ENCODE peak calls at places on chromosomes 5 and 9, in five cellular contexts. Z, C, U, E and F are unnamed samples.

GRCh38 chr9:96140401-96141180 is 161.4 kb downstream of the HSD17B3 start:
- DNase-seq in Z (no peak), C (no peak), U (no peak), E (no peak), F (no peak)

GRCh38 chr5:93800988-93801811 is 59.8 kb upstream of the POU5F2 start:
- DNase-seq in Z (no peak), C (no peak), U (peak; percentile 45), E (peak; percentile 2), F (peak; percentile 66)

GRCh38 chr9:135669616-135670285 is 6.6 kb downstream of the LCN9 start:
- DNase-seq in Z (no peak), C (no peak), U (no peak), E (no peak), F (no peak)

GRCh38 chr9:70531286-70531685 is 116.8 kb upstream of the KLF9 start:
- DNase-seq in Z (no peak), C (no peak), U (no peak), E (no peak), F (no peak)

GRCh38 chr9:132040808-132041207 is 38.9 kb downstream of the MED27 start:
- DNase-seq in Z (no peak), C (no peak), U (no peak), E (no peak), F (no peak)

GRCh38 chr5:111748304-111748763 is 8.7 kb downstream of the NREP start:
- DNase-seq in Z (no peak), C (no peak), U (no peak), E (no peak), F (peak; percentile 16)

GRCh38 chr5:88743231-88743879 is 139.6 kb downstream of the MEF2C start:
- DNase-seq in Z (no peak), C (peak; percentile 32), U (no peak), E (no peak), F (peak; percentile 28)

GRCh38 chr9:87382902-87383301 is 114.8 kb upstream of the DAPK1 start:
- DNase-seq in Z (no peak), C (no peak), U (no peak), E (no peak), F (no peak)

GRCh38 chr5:128632264-128632663 is 94.2 kb upstream of the FBN2 start:
- DNase-seq in Z (no peak), C (no peak), U (no peak), E (no peak), F (no peak)

GRCh38 chr5:107425541-107426031 is 245.2 kb downstream of the EFNA5 start:
- DNase-seq in Z (no peak), C (no peak), U (no peak), E (no peak), F (peak; percentile 36)

GRCh38 chr9:684055-684949 is 157.2 kb upstream of the DMRT1 start:
- DNase-seq in Z (no peak), C (no peak), U (no peak), E (no peak), F (no peak)

GRCh38 chr9:76688471-76689238 is 75.6 kb upstream of the PCA3 start:
- DNase-seq in Z (no peak), C (no peak), U (peak; percentile 67), E (no peak), F (no peak)

GRCh38 chr5:150209020-150209635 is 19.3 kb downstream of the SLC6A7 start:
- DNase-seq in Z (no peak), C (no peak), U (no peak), E (no peak), F (no peak)

GRCh38 chr5:177959315-177959714 is 36.7 kb downstream of the PROP1 start:
- DNase-seq in Z (no peak), C (no peak), U (no peak), E (no peak), F (no peak)

GRCh38 chr5:143582176-143582575 is 178.7 kb upstream of the NR3C1 start:
- DNase-seq in Z (no peak), C (no peak), U (no peak), E (no peak), F (no peak)

DNA sequence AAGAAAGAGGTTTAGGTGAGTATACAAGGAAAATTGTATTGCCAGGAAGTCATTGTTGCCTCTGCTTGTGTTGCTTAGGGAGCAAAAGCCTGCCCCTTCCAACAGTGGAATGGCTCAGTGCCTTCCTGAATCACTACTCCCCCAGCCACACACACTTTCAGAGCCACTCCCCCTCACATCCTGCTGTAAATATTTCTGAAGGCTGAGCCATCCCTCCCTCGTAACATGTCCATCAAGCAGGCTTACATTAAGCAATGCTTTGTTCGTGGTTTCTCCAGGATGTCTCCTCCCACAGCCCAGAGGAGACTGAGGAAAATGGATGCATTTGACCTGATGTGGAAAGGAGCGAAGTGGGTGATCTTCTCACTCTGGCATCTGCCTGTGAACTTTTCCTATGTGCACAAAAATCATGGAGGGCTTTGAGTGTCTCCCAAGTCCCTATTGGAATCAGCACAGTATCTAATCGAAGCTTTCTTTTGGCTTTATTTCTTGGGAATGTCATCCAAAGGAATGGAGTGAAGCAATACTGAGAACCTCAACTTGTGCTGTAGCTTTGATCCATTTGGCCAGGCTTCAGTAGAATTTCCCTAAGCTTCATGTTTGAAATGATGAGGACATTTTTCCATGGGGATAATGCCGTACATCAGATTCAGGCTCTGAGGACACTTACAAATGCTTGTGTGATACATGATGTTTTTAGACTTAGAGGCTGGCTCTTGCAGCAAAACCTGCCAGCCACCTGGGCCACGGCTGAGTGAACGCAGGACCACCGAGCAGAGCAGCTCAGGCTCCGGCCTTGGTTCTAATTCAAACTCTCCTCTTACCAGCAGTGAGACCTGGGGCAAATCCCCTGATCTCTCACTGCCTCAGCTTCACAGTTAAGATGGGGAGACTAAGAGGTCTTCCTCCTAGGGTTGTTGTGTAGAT is 389.2 kb downstream of the ENC1 start:
- DNase-seq in Z (no peak), C (no peak), U (peak; percentile 24), E (no peak), F (no peak)
- H3K27ac ChIP-seq in Z (no peak overlapping the region), C (no peak overlapping the region), U (no peak overlapping the region), E (no peak overlapping the region), F (no peak overlapping the region)

DNA sequence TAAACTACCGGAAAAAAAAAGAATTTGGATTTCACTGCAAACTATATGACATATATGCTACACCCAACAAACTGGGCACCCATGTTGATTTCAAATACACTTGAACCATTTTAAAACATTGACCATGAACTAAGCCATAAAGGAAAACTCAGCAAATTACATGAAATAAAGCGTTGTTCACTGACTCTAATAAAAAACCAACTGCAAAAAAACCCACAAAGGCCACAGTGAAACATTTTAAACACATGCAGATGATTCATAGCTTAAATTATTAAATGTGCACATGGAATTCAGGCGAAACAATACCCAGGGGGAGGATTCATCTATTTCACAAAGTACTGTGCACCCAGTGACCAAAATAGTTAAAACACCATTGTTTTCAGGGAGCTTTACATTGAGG is 33.3 kb downstream of the MTRR start:
- DNase-seq in Z (no peak), C (no peak), U (no peak), E (no peak), F (no peak)
- TF ChIP-seq SRF in Z (no peak), C (no peak), U (no peak), E (no peak), F (no peak)

DNA sequence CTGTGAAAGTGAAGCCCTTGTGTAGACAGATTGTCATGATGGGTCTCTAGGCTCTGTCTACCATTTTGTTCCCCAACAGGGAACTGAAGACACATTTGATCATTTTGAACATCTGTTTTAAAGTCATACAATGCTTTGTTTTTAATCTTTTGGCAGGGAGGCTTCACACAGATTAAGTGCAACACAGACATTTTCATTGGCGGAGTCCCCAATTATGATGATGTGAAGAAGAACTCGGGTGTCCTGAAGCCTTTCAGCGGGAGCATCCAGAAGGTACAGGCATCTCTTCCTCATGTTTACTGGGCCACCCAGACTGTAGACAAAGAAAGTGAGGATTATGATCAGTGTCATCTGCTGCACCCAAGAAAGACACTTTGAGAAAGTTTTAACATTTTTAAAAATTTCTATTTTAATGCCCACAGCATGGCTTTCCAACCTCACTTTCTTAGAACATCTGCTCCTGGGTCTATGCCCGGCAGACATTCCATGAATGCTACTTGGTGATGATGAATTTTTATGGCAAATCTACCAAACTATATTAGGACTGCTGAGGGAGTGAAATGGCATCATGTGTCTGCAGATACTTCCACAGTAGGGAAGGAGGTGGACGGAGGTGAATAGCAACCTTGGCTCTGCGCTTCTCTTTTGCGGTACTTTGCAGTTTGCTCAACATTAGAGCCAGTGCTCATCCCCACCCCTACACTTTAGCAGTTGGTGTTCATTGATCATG is 121.3 kb downstream of the LIFR start:
- DNase-seq in Z (no peak), C (no peak), U (no peak), E (no peak), F (no peak)
- TF ChIP-seq YY1 in Z (no peak), C (no peak), U (no peak), E (no peak), F (no peak)

DNA sequence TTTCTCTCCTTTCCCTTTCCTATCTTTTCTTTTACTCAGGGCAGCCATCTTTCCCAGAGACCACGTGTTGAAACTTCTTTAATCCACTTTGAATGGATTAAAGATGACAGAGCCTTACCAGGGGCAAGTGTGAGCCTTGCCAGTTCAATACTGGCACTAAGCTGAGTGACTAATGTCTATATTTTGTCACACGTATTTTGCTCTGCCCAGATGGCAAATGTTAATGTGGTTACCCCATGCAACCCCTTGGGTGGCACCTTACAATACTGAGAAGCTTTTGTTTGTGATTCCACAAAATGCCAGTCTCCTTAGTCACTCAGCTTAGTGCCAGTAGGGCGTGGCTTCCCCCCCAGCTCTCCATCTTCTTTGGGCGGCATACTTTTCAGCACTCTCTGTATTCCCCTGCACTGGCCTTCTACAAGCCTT is 24.8 kb downstream of the ANXA1 start:
- DNase-seq in Z (no peak), C (no peak), U (no peak), E (no peak), F (peak; percentile 78)
- H3K27ac ChIP-seq in Z (no peak overlapping the region), C (no peak overlapping the region), U (no peak overlapping the region), E (no peak overlapping the region), F (peak overlapping the region; percentile 66)

DNA sequence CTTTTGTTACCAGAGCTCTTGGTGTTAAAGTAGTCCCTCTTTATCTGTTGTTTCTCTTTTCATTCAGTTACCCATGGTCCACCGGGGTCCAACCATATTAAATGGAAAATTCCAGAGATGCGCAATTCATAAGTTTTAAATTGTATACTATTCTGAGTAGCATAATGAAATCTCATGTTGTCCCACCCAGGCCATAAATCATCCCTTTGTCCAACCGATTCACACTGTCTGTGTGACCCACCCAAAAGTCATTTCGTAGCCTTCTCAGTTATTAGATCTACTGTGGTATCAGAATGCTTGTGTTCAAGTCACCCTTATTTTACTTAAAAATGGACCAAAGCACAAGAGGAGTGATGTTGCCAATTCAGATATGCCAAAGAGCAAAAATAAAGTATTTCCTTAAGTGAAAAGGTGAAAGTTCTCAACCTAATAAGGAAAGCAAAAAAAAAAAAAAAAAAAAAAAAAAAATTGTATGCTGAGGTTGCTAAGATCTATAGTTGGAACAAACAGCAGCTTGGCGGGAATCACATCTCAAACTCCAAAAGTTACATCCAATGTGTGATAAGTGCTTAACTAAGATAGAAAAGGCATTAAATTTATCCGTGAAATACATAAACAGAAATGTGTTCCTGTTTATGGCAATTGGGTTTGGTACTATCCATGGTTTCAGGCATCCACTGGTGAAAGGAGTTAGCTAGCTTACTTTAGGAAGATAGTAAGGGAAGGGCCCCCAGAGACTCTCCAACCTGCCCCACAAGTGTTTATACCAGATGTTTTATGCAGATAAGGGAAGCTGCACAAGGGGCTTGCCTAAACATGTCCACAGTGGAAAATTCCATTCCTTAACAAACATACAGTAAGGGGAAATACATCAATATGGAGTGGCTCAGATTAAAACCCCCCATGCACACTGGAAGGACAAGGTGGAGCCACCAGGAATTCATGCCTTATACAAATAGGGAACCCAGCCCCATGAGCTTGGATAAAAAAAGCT is 106.6 kb upstream of the GPBP1 start:
- DNase-seq in Z (no peak), C (peak; percentile 28), U (no peak), E (no peak), F (no peak)
- TF ChIP-seq SRF in Z (no peak), C (no peak), U (no peak), E (no peak), F (no peak)